ENCODE peak calls at places on chromosomes 13 and 19, in eight cellular contexts. One of them, this sample, is unnamed.
A peak's percentile ranks its signal among the peaks of the same experiment; 100 is the strongest.

GRCh38 chr13:105410602-105411001 is 1124.9 kb downstream of the EFNB2 start:
- DNase-seq in A549: peak; percentile 4
- DNase-seq in tibial artery: no peak
- DNase-seq in pancreas: peak; percentile 72
- DNase-seq in MM.1S: no peak
- DNase-seq in fibroblast of pulmonary artery: peak; percentile 51
- DNase-seq in progenitor cell of endocrine pancreas: peak; percentile 11
- DNase-seq in MCF 10A: peak; percentile 18
- DNase-seq in this sample: no peak

GRCh38 chr19:32068805-32069204 is 276.6 kb upstream of the ZNF507 start:
- DNase-seq in A549: no peak
- DNase-seq in tibial artery: no peak
- DNase-seq in pancreas: no peak
- DNase-seq in MM.1S: no peak
- DNase-seq in fibroblast of pulmonary artery: no peak
- DNase-seq in progenitor cell of endocrine pancreas: no peak
- DNase-seq in MCF 10A: no peak
- DNase-seq in this sample: no peak

GRCh38 chr19:14496849-14497346 is 971 bp upstream of the GIPC1 start:
- DNase-seq in A549: no peak
- DNase-seq in tibial artery: no peak
- DNase-seq in pancreas: no peak
- DNase-seq in MM.1S: no peak
- DNase-seq in fibroblast of pulmonary artery: no peak
- DNase-seq in progenitor cell of endocrine pancreas: no peak
- DNase-seq in MCF 10A: no peak
- DNase-seq in this sample: no peak

GRCh38 chr19:7963566-7963965 is 20.1 kb upstream of the TIMM44 start:
- DNase-seq in A549: no peak
- DNase-seq in tibial artery: no peak
- DNase-seq in pancreas: no peak
- DNase-seq in MM.1S: no peak
- DNase-seq in fibroblast of pulmonary artery: no peak
- DNase-seq in progenitor cell of endocrine pancreas: no peak
- DNase-seq in MCF 10A: no peak
- DNase-seq in this sample: no peak

GRCh38 chr13:73210218-73210883 is 151.5 kb downstream of the KLF5 start:
- DNase-seq in A549: no peak
- DNase-seq in tibial artery: no peak
- DNase-seq in pancreas: no peak
- DNase-seq in MM.1S: no peak
- DNase-seq in fibroblast of pulmonary artery: no peak
- DNase-seq in progenitor cell of endocrine pancreas: no peak
- DNase-seq in MCF 10A: peak; percentile 56
- DNase-seq in this sample: no peak

GRCh38 chr13:112619730-112620639 is 32.0 kb upstream of the TUBGCP3 start:
- DNase-seq in A549: no peak
- DNase-seq in tibial artery: no peak
- DNase-seq in pancreas: no peak
- DNase-seq in MM.1S: no peak
- DNase-seq in fibroblast of pulmonary artery: peak; percentile 24
- DNase-seq in progenitor cell of endocrine pancreas: peak; percentile 36
- DNase-seq in MCF 10A: no peak
- DNase-seq in this sample: no peak

GRCh38 chr19:44542671-44543070 is 13.2 kb upstream of the CEACAM20 start:
- DNase-seq in A549: no peak
- DNase-seq in tibial artery: no peak
- DNase-seq in pancreas: no peak
- DNase-seq in MM.1S: no peak
- DNase-seq in fibroblast of pulmonary artery: no peak
- DNase-seq in progenitor cell of endocrine pancreas: no peak
- DNase-seq in MCF 10A: no peak
- DNase-seq in this sample: no peak

GRCh38 chr19:30318261-30318660 is 53.9 kb upstream of the ZNF536 start:
- DNase-seq in A549: no peak
- DNase-seq in tibial artery: no peak
- DNase-seq in pancreas: no peak
- DNase-seq in MM.1S: no peak
- DNase-seq in fibroblast of pulmonary artery: no peak
- DNase-seq in progenitor cell of endocrine pancreas: no peak
- DNase-seq in MCF 10A: no peak
- DNase-seq in this sample: no peak

GRCh38 chr19:54253331-54254194 is 3.5 kb downstream of the LILRB5 start:
- DNase-seq in A549: no peak
- DNase-seq in tibial artery: no peak
- DNase-seq in pancreas: no peak
- DNase-seq in MM.1S: no peak
- DNase-seq in fibroblast of pulmonary artery: no peak
- DNase-seq in progenitor cell of endocrine pancreas: no peak
- DNase-seq in MCF 10A: no peak
- DNase-seq in this sample: no peak

GRCh38 chr19:9308091-9308490 is 1.5 kb downstream of the ZNF699 start:
- DNase-seq in A549: no peak
- DNase-seq in tibial artery: no peak
- DNase-seq in pancreas: no peak
- DNase-seq in MM.1S: no peak
- DNase-seq in fibroblast of pulmonary artery: no peak
- DNase-seq in progenitor cell of endocrine pancreas: no peak
- DNase-seq in MCF 10A: no peak
- DNase-seq in this sample: no peak

GRCh38 chr19:33456076-33456844 is 65.3 kb downstream of the PEPD start:
- DNase-seq in A549: no peak
- DNase-seq in tibial artery: peak; percentile 55
- DNase-seq in pancreas: no peak
- DNase-seq in MM.1S: no peak
- DNase-seq in fibroblast of pulmonary artery: no peak
- DNase-seq in progenitor cell of endocrine pancreas: no peak
- DNase-seq in MCF 10A: no peak
- DNase-seq in this sample: no peak

GRCh38 chr13:41842029-41842428 is 118.9 kb downstream of the VWA8 start:
- DNase-seq in A549: no peak
- DNase-seq in tibial artery: no peak
- DNase-seq in pancreas: no peak
- DNase-seq in MM.1S: no peak
- DNase-seq in fibroblast of pulmonary artery: peak; percentile 73
- DNase-seq in progenitor cell of endocrine pancreas: no peak
- DNase-seq in MCF 10A: peak; percentile 15
- DNase-seq in this sample: no peak

GRCh38 chr19:294341-294818 is 3.2 kb upstream of the PLPP2 start:
- DNase-seq in A549: no peak
- DNase-seq in tibial artery: no peak
- DNase-seq in pancreas: no peak
- DNase-seq in MM.1S: peak; percentile 3
- DNase-seq in fibroblast of pulmonary artery: peak; percentile 23
- DNase-seq in progenitor cell of endocrine pancreas: no peak
- DNase-seq in MCF 10A: no peak
- DNase-seq in this sample: no peak

GRCh38 chr19:293436-294110 is 2.4 kb upstream of the PLPP2 start:
- DNase-seq in A549: no peak
- DNase-seq in tibial artery: no peak
- DNase-seq in pancreas: no peak
- DNase-seq in MM.1S: peak; percentile 3
- DNase-seq in fibroblast of pulmonary artery: no peak
- DNase-seq in progenitor cell of endocrine pancreas: no peak
- DNase-seq in MCF 10A: peak; percentile 4
- DNase-seq in this sample: no peak

GRCh38 chr19:296476-297225 is 5.4 kb upstream of the PLPP2 start:
- DNase-seq in A549: no peak
- DNase-seq in tibial artery: no peak
- DNase-seq in pancreas: no peak
- DNase-seq in MM.1S: peak; percentile 5
- DNase-seq in fibroblast of pulmonary artery: no peak
- DNase-seq in progenitor cell of endocrine pancreas: no peak
- DNase-seq in MCF 10A: no peak
- DNase-seq in this sample: no peak

GRCh38 chr19:295687-296370 is 4.6 kb upstream of the PLPP2 start:
- DNase-seq in A549: no peak
- DNase-seq in tibial artery: no peak
- DNase-seq in pancreas: peak; percentile 59
- DNase-seq in MM.1S: peak; percentile 4
- DNase-seq in fibroblast of pulmonary artery: no peak
- DNase-seq in progenitor cell of endocrine pancreas: no peak
- DNase-seq in MCF 10A: no peak
- DNase-seq in this sample: no peak

DNA sequence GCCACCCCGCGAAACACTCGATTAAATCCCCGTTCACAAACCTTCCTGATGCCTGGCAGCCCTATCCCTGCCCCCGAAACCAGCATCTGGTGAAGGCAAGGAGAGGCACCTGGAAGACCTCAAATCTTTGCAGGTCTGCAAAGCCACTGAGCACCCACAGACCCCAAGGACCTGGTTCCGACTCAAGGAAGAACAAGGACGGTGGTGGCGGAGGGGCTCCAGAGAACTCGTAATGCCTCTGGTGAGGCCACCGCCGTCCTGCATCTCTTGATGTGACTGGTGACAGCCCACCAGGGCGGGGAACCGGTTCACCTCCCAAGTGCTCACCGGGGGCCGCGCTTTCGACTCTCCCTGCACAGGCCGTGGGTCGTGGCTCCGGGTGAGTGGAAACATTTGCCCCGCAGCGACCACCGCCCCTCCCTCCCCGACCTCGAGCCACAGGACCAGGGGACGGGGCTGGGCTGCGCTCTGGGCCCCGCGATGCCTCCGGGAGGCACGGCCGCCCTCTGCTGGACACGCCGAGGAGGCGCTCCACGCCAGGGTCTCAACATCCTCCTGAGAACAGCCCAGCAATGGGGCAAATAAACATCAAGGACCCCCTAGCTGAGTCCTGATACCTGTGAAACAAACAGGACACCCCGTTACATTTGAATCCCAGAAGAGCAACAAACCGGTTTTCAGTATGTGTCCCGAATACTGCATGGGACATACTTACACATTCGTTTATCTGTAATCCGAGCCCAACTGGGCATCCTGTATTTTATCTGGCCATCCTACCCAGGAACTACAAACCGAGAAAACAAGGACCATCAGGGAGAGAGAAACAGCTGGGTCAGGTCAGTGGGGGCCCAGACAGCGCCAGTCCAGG is 3.9 kb upstream of the PLPP2 start:
- DNase-seq in A549: peak; percentile 50
- DNase-seq in tibial artery: no peak
- DNase-seq in pancreas: no peak
- DNase-seq in MM.1S: peak; percentile 29
- DNase-seq in fibroblast of pulmonary artery: peak; percentile 29
- DNase-seq in progenitor cell of endocrine pancreas: peak; percentile 48
- DNase-seq in MCF 10A: peak; percentile 39
- DNase-seq in this sample: peak; percentile 77
- TF ChIP-seq CTCF in A549: peak; percentile 67
- TF ChIP-seq CTCF in tibial artery: peak; percentile 47
- TF ChIP-seq CTCF in pancreas: peak; percentile 59
- TF ChIP-seq CTCF in MM.1S: peak; percentile 87
- TF ChIP-seq CTCF in fibroblast of pulmonary artery: peak; percentile 72
- TF ChIP-seq CTCF in progenitor cell of endocrine pancreas: peak; percentile 90
- TF ChIP-seq CTCF in MCF 10A: peak; percentile 64
- TF ChIP-seq CTCF in this sample: peak; percentile 87

DNA sequence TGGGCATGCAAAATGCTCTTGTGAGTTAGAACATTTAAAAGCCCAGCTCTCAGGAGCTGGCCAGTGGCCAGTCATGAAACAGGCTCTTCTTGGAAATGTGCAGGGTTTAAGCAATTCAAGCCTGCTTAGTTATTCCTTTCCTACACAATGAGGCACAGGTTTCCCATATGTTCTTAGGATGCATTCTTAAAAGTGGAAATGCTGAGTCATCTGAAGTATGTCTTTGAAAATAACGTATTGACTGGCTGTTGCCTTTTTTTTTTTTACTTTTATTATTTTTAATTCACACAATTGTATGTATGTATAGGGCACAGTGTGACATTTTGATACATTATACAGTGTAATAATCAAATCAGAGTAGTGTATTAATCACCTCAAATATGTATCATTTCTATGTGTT is 300.6 kb downstream of the SLC7A1 start:
- DNase-seq in A549: no peak
- DNase-seq in tibial artery: no peak
- DNase-seq in pancreas: no peak
- DNase-seq in MM.1S: no peak
- DNase-seq in fibroblast of pulmonary artery: no peak
- DNase-seq in progenitor cell of endocrine pancreas: no peak
- DNase-seq in MCF 10A: no peak
- DNase-seq in this sample: no peak
- TF ChIP-seq CTCF in A549: no peak
- TF ChIP-seq CTCF in tibial artery: no peak
- TF ChIP-seq CTCF in pancreas: no peak
- TF ChIP-seq CTCF in MM.1S: no peak
- TF ChIP-seq CTCF in fibroblast of pulmonary artery: no peak
- TF ChIP-seq CTCF in progenitor cell of endocrine pancreas: no peak
- TF ChIP-seq CTCF in MCF 10A: no peak
- TF ChIP-seq CTCF in this sample: no peak

DNA sequence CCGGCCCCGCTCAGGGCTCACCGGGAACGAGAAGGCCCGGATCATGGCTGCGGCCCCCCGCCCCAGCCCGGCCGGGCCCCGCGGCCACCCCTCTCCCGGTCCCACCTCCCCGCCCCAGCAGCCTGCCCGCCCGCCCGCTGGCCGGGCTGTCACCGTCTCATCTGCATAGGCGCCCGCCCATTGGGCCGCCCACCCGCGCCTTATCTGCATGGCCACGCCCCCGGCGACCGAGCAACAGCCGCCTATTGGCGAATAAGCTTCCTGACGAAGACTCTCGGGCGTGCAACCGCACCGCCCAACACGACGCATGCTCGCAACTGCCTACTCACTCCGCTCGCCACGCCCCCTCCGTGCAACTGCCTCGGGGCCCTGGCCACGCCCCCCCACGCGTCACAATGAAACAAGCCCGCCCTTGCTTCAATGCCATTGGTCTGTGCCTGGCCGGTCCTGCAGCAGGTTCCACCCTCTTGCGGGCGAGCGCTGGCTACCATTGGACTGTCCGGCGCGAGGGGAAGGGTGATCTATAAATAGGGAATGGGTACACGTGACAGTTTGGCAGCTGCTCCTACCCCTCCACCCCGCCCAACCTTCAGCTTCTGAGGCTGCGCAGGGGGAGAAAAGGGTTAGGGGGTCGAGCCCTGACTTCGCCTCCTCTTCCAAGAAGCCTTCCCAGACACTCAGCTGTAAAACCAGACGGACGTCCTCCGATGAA is at the start of gene DACT3:
- DNase-seq in A549: peak; percentile 100
- DNase-seq in tibial artery: peak; percentile 100
- DNase-seq in pancreas: peak; percentile 100
- DNase-seq in MM.1S: peak; percentile 100
- DNase-seq in fibroblast of pulmonary artery: peak; percentile 100
- DNase-seq in progenitor cell of endocrine pancreas: peak; percentile 100
- DNase-seq in MCF 10A: peak; percentile 100
- DNase-seq in this sample: peak; percentile 99
- TF ChIP-seq CTCF in A549: no peak
- TF ChIP-seq CTCF in tibial artery: no peak
- TF ChIP-seq CTCF in pancreas: no peak
- TF ChIP-seq CTCF in MM.1S: no peak
- TF ChIP-seq CTCF in fibroblast of pulmonary artery: no peak
- TF ChIP-seq CTCF in progenitor cell of endocrine pancreas: no peak
- TF ChIP-seq CTCF in MCF 10A: no peak
- TF ChIP-seq CTCF in this sample: no peak

DNA sequence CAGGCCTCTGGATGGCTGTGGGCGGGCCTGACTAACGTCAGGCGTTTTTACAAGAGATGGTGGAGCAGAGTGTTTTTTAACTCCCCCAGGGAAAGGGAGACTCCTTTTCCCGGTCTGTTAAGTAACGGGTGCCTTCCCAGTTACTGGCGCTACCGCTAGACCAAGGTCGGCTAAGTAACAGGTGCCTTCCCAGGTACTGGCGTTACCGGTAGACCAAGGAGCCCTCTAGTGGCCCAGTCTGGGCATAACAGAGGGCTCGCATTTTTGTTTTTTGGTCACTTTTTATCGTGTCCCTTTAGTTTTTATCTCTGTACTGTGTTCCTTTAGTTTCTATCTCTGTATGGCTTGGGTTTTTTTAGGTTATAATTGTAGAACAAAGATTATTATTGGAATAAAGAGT is 10.0 kb downstream of the ZNF383 start:
- DNase-seq in A549: no peak
- DNase-seq in tibial artery: no peak
- DNase-seq in pancreas: peak; percentile 18
- DNase-seq in MM.1S: peak; percentile 15
- DNase-seq in fibroblast of pulmonary artery: no peak
- DNase-seq in progenitor cell of endocrine pancreas: peak; percentile 23
- DNase-seq in MCF 10A: no peak
- DNase-seq in this sample: no peak
- TF ChIP-seq CTCF in A549: peak; percentile 36
- TF ChIP-seq CTCF in tibial artery: peak; percentile 53
- TF ChIP-seq CTCF in pancreas: no peak
- TF ChIP-seq CTCF in MM.1S: peak; percentile 38
- TF ChIP-seq CTCF in fibroblast of pulmonary artery: peak; percentile 41
- TF ChIP-seq CTCF in progenitor cell of endocrine pancreas: peak; percentile 62
- TF ChIP-seq CTCF in MCF 10A: peak; percentile 34
- TF ChIP-seq CTCF in this sample: no peak